ENCODE peak calls at places on chromosomes 2 and 18, in five cellular contexts. One of them, this sample, is unnamed.

GRCh38 chr2:187050409-187050998 is 201.5 kb upstream of the ZSWIM2 start:
- DNase-seq in IMR-90: peak; percentile 10
- DNase-seq in neural progenitor cell: no peak
- DNase-seq in A549: no peak
- DNase-seq in endothelial cell: no peak
- DNase-seq in this sample: no peak

GRCh38 chr18:48694295-48694694 is 155.5 kb downstream of the CTIF start:
- DNase-seq in IMR-90: no peak
- DNase-seq in neural progenitor cell: no peak
- DNase-seq in A549: no peak
- DNase-seq in endothelial cell: no peak
- DNase-seq in this sample: no peak

GRCh38 chr2:122136071-122136470 is 380.6 kb downstream of the TSN start:
- DNase-seq in IMR-90: peak; percentile 21
- DNase-seq in neural progenitor cell: peak; percentile 47
- DNase-seq in A549: peak; percentile 33
- DNase-seq in endothelial cell: no peak
- DNase-seq in this sample: peak; percentile 51

GRCh38 chr2:164203131-164203530 is 418.2 kb downstream of the GRB14 start:
- DNase-seq in IMR-90: no peak
- DNase-seq in neural progenitor cell: no peak
- DNase-seq in A549: no peak
- DNase-seq in endothelial cell: no peak
- DNase-seq in this sample: no peak

GRCh38 chr2:173109253-173110188 is 33.9 kb downstream of the MAP3K20 start:
- DNase-seq in IMR-90: peak; percentile 89
- DNase-seq in neural progenitor cell: no peak
- DNase-seq in A549: peak; percentile 77
- DNase-seq in endothelial cell: no peak
- DNase-seq in this sample: no peak

GRCh38 chr2:84495539-84496146 is 20.7 kb upstream of the DNAH6 start:
- DNase-seq in IMR-90: peak; percentile 78
- DNase-seq in neural progenitor cell: peak; percentile 72
- DNase-seq in A549: peak; percentile 79
- DNase-seq in endothelial cell: peak; percentile 23
- DNase-seq in this sample: peak; percentile 69

GRCh38 chr2:203804766-203805484 is 62.6 kb upstream of the CTLA4 start:
- DNase-seq in IMR-90: peak; percentile 55
- DNase-seq in neural progenitor cell: no peak
- DNase-seq in A549: no peak
- DNase-seq in endothelial cell: no peak
- DNase-seq in this sample: no peak

GRCh38 chr2:121103969-121104368 is 181.0 kb downstream of the TFCP2L1 start:
- DNase-seq in IMR-90: no peak
- DNase-seq in neural progenitor cell: no peak
- DNase-seq in A549: no peak
- DNase-seq in endothelial cell: no peak
- DNase-seq in this sample: no peak

GRCh38 chr2:179768765-179769164 is 92.6 kb downstream of the ZNF385B start:
- DNase-seq in IMR-90: peak; percentile 1
- DNase-seq in neural progenitor cell: no peak
- DNase-seq in A549: no peak
- DNase-seq in endothelial cell: no peak
- DNase-seq in this sample: no peak

GRCh38 chr2:88100489-88100858 is 27.4 kb downstream of the FABP1 start:
- DNase-seq in IMR-90: no peak
- DNase-seq in neural progenitor cell: peak; percentile 42
- DNase-seq in A549: no peak
- DNase-seq in endothelial cell: no peak
- DNase-seq in this sample: no peak

GRCh38 chr2:71235930-71236587 is 9.2 kb upstream of the PAIP2B start:
- DNase-seq in IMR-90: no peak
- DNase-seq in neural progenitor cell: peak; percentile 81
- DNase-seq in A549: no peak
- DNase-seq in endothelial cell: no peak
- DNase-seq in this sample: no peak

GRCh38 chr2:234335676-234336228 is 161.1 kb downstream of the ARL4C start:
- DNase-seq in IMR-90: peak; percentile 72
- DNase-seq in neural progenitor cell: peak; percentile 67
- DNase-seq in A549: peak; percentile 21
- DNase-seq in endothelial cell: peak; percentile 30
- DNase-seq in this sample: no peak

GRCh38 chr2:227865281-227865680 is 6.2 kb upstream of the DAW1 start:
- DNase-seq in IMR-90: no peak
- DNase-seq in neural progenitor cell: no peak
- DNase-seq in A549: no peak
- DNase-seq in endothelial cell: no peak
- DNase-seq in this sample: no peak

GRCh38 chr2:140376686-140377085 is 1596.5 kb upstream of the NXPH2 start:
- DNase-seq in IMR-90: no peak
- DNase-seq in neural progenitor cell: no peak
- DNase-seq in A549: no peak
- DNase-seq in endothelial cell: no peak
- DNase-seq in this sample: no peak

GRCh38 chr2:225766431-225766830 is 366.9 kb downstream of the NYAP2 start:
- DNase-seq in IMR-90: peak; percentile 6
- DNase-seq in neural progenitor cell: no peak
- DNase-seq in A549: peak; percentile 4
- DNase-seq in endothelial cell: no peak
- DNase-seq in this sample: no peak

GRCh38 chr18:63869851-63870250 is 17.7 kb upstream of the SERPINB2 start:
- DNase-seq in IMR-90: peak; percentile 45
- DNase-seq in neural progenitor cell: no peak
- DNase-seq in A549: no peak
- DNase-seq in endothelial cell: no peak
- DNase-seq in this sample: no peak

GRCh38 chr2:108268001-108268400 is 20.7 kb upstream of the SULT1C2 start:
- DNase-seq in IMR-90: peak; percentile 91
- DNase-seq in neural progenitor cell: no peak
- DNase-seq in A549: peak; percentile 76
- DNase-seq in endothelial cell: no peak
- DNase-seq in this sample: no peak

GRCh38 chr18:64097497-64097896 is 51.4 kb downstream of the LINC00305 start:
- DNase-seq in IMR-90: no peak
- DNase-seq in neural progenitor cell: no peak
- DNase-seq in A549: no peak
- DNase-seq in endothelial cell: no peak
- DNase-seq in this sample: no peak

GRCh38 chr2:148302526-148302925 is 281.6 kb downstream of the MBD5 start:
- DNase-seq in IMR-90: no peak
- DNase-seq in neural progenitor cell: no peak
- DNase-seq in A549: no peak
- DNase-seq in endothelial cell: no peak
- DNase-seq in this sample: no peak

GRCh38 chr2:234107861-234108260 is 57.4 kb downstream of the SPP2 start:
- DNase-seq in IMR-90: no peak
- DNase-seq in neural progenitor cell: no peak
- DNase-seq in A549: no peak
- DNase-seq in endothelial cell: no peak
- DNase-seq in this sample: no peak

GRCh38 chr2:70826696-70827330 is 6.4 kb upstream of the CLEC4F start:
- DNase-seq in IMR-90: no peak
- DNase-seq in neural progenitor cell: no peak
- DNase-seq in A549: no peak
- DNase-seq in endothelial cell: no peak
- DNase-seq in this sample: no peak

GRCh38 chr18:57437433-57437781 is 2.2 kb downstream of the ONECUT2 start:
- DNase-seq in IMR-90: no peak
- DNase-seq in neural progenitor cell: peak; percentile 37
- DNase-seq in A549: peak; percentile 24
- DNase-seq in endothelial cell: no peak
- DNase-seq in this sample: no peak

GRCh38 chr18:57438669-57439616 is 3.8 kb downstream of the ONECUT2 start:
- DNase-seq in IMR-90: no peak
- DNase-seq in neural progenitor cell: peak; percentile 46
- DNase-seq in A549: peak; percentile 43
- DNase-seq in endothelial cell: no peak
- DNase-seq in this sample: no peak

GRCh38 chr18:57436965-57437333 is 1.8 kb downstream of the ONECUT2 start:
- DNase-seq in IMR-90: no peak
- DNase-seq in neural progenitor cell: no peak
- DNase-seq in A549: no peak
- DNase-seq in endothelial cell: no peak
- DNase-seq in this sample: no peak

GRCh38 chr18:57439617-57439975 is 4.4 kb downstream of the ONECUT2 start:
- DNase-seq in IMR-90: no peak
- DNase-seq in neural progenitor cell: peak; percentile 84
- DNase-seq in A549: no peak
- DNase-seq in endothelial cell: no peak
- DNase-seq in this sample: no peak

DNA sequence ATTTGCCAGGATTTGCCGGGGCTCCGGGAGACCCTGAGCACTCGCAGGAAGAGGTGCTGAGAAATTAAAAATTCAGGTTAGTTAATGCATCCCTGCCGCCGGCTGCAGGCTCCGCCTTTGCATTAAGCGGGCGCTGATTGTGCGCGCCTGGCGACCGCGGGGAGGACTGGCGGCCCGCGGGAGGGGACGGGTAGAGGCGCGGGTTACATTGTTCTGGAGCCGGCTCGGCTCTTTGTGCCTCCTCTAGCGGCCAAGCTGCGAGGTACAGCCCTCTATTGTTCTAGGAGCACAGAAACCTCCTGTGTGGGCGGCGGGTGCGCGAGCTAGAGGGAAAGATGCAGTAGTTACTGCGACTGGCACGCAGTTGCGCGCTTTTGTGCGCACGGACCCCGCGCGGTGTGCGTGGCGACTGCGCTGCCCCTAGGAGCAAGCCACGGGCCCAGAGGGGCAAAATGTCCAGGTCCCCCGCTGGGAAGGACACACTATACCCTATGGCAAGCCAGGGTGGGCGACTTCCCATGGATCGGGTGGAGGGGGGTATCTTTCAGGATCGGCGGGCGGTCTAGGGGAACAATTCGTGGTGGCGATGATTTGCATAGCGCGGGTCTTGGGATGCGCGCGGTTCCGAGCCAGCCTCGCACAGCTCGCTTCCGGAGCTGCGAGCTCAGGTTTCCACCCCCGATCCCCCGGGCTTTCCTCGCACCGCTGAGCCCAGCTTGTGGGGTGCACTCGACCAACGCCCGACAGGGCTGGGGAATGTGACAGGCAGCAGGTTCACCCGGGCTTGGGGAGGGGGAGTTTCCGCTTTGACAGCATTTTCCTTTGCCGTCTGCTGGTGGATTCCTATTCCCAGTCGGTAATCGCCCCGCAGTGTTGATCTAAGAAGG is 2.9 kb downstream of the ONECUT2 start:
- DNase-seq in IMR-90: peak; percentile 26
- DNase-seq in neural progenitor cell: peak; percentile 97
- DNase-seq in A549: peak; percentile 82
- DNase-seq in endothelial cell: peak; percentile 85
- DNase-seq in this sample: peak; percentile 40
- TF ChIP-seq CTCF in IMR-90: peak; percentile 35
- TF ChIP-seq CTCF in neural progenitor cell: peak; percentile 78
- TF ChIP-seq CTCF in A549: peak; percentile 50
- TF ChIP-seq CTCF in endothelial cell: peak; percentile 68
- TF ChIP-seq CTCF in this sample: peak; percentile 22

GRCh38 chr18:68928762-68929675 is 131.1 kb downstream of the CCDC102B start:
- DNase-seq in IMR-90: no peak
- DNase-seq in neural progenitor cell: peak; percentile 68
- DNase-seq in A549: no peak
- DNase-seq in endothelial cell: no peak
- DNase-seq in this sample: no peak

GRCh38 chr18:68922392-68922791 is 124.5 kb downstream of the CCDC102B start:
- DNase-seq in IMR-90: no peak
- DNase-seq in neural progenitor cell: no peak
- DNase-seq in A549: no peak
- DNase-seq in endothelial cell: no peak
- DNase-seq in this sample: no peak

GRCh38 chr18:68919900-68920299 is 122.0 kb downstream of the CCDC102B start:
- DNase-seq in IMR-90: no peak
- DNase-seq in neural progenitor cell: no peak
- DNase-seq in A549: no peak
- DNase-seq in endothelial cell: no peak
- DNase-seq in this sample: no peak

GRCh38 chr18:68925268-68925667 is 127.4 kb downstream of the CCDC102B start:
- DNase-seq in IMR-90: no peak
- DNase-seq in neural progenitor cell: peak; percentile 33
- DNase-seq in A549: no peak
- DNase-seq in endothelial cell: no peak
- DNase-seq in this sample: peak; percentile 54
- TF ChIP-seq CTCF in IMR-90: peak; percentile 23
- TF ChIP-seq CTCF in neural progenitor cell: peak; percentile 59
- TF ChIP-seq CTCF in A549: no peak
- TF ChIP-seq CTCF in endothelial cell: no peak
- TF ChIP-seq CTCF in this sample: peak; percentile 36

DNA sequence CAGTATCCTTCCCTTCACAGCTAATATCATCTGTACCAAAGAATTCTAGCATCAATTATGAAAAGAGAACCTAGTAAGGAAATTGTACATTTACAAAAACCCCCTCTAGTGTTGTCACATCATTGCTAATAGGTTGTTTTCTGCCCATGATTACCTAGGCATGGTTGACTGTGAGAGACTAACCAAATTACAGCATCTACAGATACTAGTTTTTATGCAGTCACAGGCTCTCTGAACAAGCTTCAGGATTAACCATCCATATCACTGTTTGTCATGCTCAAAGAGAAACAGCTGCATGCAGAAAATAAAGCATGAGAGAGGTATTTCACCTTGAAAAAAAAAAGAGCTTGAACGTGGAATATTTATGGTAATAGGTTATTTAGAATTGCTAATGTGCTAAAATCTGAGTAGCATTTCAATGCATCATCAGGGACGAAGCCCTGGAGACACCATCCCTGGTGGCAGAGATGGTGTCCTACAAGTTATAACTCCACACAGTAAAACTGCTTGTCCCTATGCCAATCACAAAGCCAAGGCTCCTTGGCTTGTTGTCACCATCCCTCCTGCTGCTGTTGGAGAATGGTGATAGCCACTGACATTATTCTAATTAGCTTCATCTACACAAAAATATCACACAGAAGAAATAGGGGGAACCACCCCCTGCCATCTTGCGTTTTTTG is 5.4 kb downstream of the NEB start:
- DNase-seq in IMR-90: no peak
- DNase-seq in neural progenitor cell: no peak
- DNase-seq in A549: peak; percentile 11
- DNase-seq in endothelial cell: no peak
- DNase-seq in this sample: no peak
- TF ChIP-seq CTCF in IMR-90: no peak
- TF ChIP-seq CTCF in neural progenitor cell: peak; percentile 13
- TF ChIP-seq CTCF in A549: no peak
- TF ChIP-seq CTCF in endothelial cell: no peak
- TF ChIP-seq CTCF in this sample: peak; percentile 5

GRCh38 chr18:58023108-58023507 is 20.9 kb upstream of the NEDD4L start:
- DNase-seq in IMR-90: no peak
- DNase-seq in neural progenitor cell: no peak
- DNase-seq in A549: no peak
- DNase-seq in endothelial cell: no peak
- DNase-seq in this sample: no peak

GRCh38 chr18:58017267-58017666 is 26.8 kb upstream of the NEDD4L start:
- DNase-seq in IMR-90: no peak
- DNase-seq in neural progenitor cell: no peak
- DNase-seq in A549: no peak
- DNase-seq in endothelial cell: no peak
- DNase-seq in this sample: no peak

GRCh38 chr18:58024139-58024538 is 19.9 kb upstream of the NEDD4L start:
- DNase-seq in IMR-90: no peak
- DNase-seq in neural progenitor cell: peak; percentile 81
- DNase-seq in A549: no peak
- DNase-seq in endothelial cell: no peak
- DNase-seq in this sample: no peak

GRCh38 chr18:58025205-58025604 is 18.8 kb upstream of the NEDD4L start:
- DNase-seq in IMR-90: no peak
- DNase-seq in neural progenitor cell: no peak
- DNase-seq in A549: no peak
- DNase-seq in endothelial cell: no peak
- DNase-seq in this sample: no peak

GRCh38 chr18:58020567-58021107 is 23.4 kb upstream of the NEDD4L start:
- DNase-seq in IMR-90: no peak
- DNase-seq in neural progenitor cell: no peak
- DNase-seq in A549: no peak
- DNase-seq in endothelial cell: no peak
- DNase-seq in this sample: no peak
- TF ChIP-seq CTCF in IMR-90: no peak
- TF ChIP-seq CTCF in neural progenitor cell: no peak
- TF ChIP-seq CTCF in A549: no peak
- TF ChIP-seq CTCF in endothelial cell: no peak
- TF ChIP-seq CTCF in this sample: no peak